ENCODE peak calls at places on chromosome 6, in nine cellular contexts. I is GM12865, U is GM13977, W is prostate gland, G is mesothelial cell of epicardium, C is dorsolateral prefrontal cortex, X is psoas muscle, R is BJ, O is ovary. Y is an unnamed sample.

GRCh38 chr6:91376686-91377085 is 789.8 kb upstream of the MAP3K7 start:
- DNase-seq in I (no peak), U (no peak), W (no peak), G (no peak), C (no peak), X (no peak), R (no peak), O (no peak), Y (no peak)

GRCh38 chr6:113050010-113050893 is 703.1 kb downstream of the RFPL4B start:
- DNase-seq in I (no peak), U (no peak), W (no peak), G (no peak), C (no peak), X (no peak), R (no peak), O (no peak), Y (no peak)

GRCh38 chr6:351011-351866 is 40.3 kb upstream of the IRF4 start:
- DNase-seq in I (no peak), U (no peak), W (no peak), G (no peak), C (peak; percentile 36), X (no peak), R (no peak), O (peak; percentile 62), Y (no peak)

GRCh38 chr6:156933201-156934053 is 156.2 kb downstream of the ARID1B start:
- DNase-seq in I (no peak), U (no peak), W (peak; percentile 65), G (no peak), C (no peak), X (no peak), R (no peak), O (no peak), Y (no peak)

GRCh38 chr6:5531853-5532375 is 270.6 kb downstream of the FARS2 start:
- DNase-seq in I (no peak), U (no peak), W (no peak), G (no peak), C (no peak), X (no peak), R (no peak), O (no peak), Y (no peak)

GRCh38 chr6:35955071-35955470 is 34.2 kb upstream of the SRPK1 start:
- DNase-seq in I (no peak), U (no peak), W (no peak), G (no peak), C (no peak), X (no peak), R (no peak), O (no peak), Y (no peak)

GRCh38 chr6:116008470-116009229 is 52.0 kb downstream of the FRK start:
- DNase-seq in I (peak; percentile 72), U (no peak), W (no peak), G (no peak), C (no peak), X (no peak), R (peak; percentile 19), O (no peak), Y (no peak)

GRCh38 chr6:125255201-125255600 is 46.6 kb downstream of the HDDC2 start:
- DNase-seq in I (no peak), U (no peak), W (no peak), G (no peak), C (no peak), X (no peak), R (no peak), O (no peak), Y (no peak)

GRCh38 chr6:47298475-47298874 is 11.2 kb downstream of the TNFRSF21 start:
- DNase-seq in I (no peak), U (no peak), W (no peak), G (no peak), C (no peak), X (no peak), R (no peak), O (no peak), Y (no peak)

GRCh38 chr6:136672144-136672543 is 120.1 kb downstream of the MAP3K5 start:
- DNase-seq in I (no peak), U (no peak), W (no peak), G (no peak), C (no peak), X (no peak), R (no peak), O (no peak), Y (no peak)

GRCh38 chr6:9540534-9541126 is 874.2 kb downstream of the TFAP2A start:
- DNase-seq in I (peak; percentile 58), U (peak; percentile 41), W (peak; percentile 20), G (no peak), C (no peak), X (no peak), R (no peak), O (no peak), Y (peak; percentile 19)

GRCh38 chr6:18477301-18477941 is 90.3 kb downstream of the RNF144B start:
- DNase-seq in I (peak; percentile 2), U (no peak), W (no peak), G (no peak), C (no peak), X (no peak), R (peak; percentile 19), O (no peak), Y (no peak)

GRCh38 chr6:122789078-122789861 is at the start of gene SMPDL3A:
- DNase-seq in I (peak; percentile 28), U (peak; percentile 55), W (peak; percentile 64), G (peak; percentile 30), C (peak; percentile 86), X (peak; percentile 78), R (peak; percentile 40), O (peak; percentile 86), Y (peak; percentile 58)

GRCh38 chr6:128731249-128732165 is 151.4 kb upstream of the LAMA2 start:
- DNase-seq in I (peak; percentile 41), U (no peak), W (no peak), G (no peak), C (no peak), X (no peak), R (no peak), O (no peak), Y (peak; percentile 13)
- TF ChIP-seq CTCF in I (peak; percentile 51), U (peak; percentile 33), W (no peak), G (no peak), C (peak; percentile 71), X (peak; percentile 46), R (peak; percentile 66), O (no peak), Y (peak; percentile 37)

DNA sequence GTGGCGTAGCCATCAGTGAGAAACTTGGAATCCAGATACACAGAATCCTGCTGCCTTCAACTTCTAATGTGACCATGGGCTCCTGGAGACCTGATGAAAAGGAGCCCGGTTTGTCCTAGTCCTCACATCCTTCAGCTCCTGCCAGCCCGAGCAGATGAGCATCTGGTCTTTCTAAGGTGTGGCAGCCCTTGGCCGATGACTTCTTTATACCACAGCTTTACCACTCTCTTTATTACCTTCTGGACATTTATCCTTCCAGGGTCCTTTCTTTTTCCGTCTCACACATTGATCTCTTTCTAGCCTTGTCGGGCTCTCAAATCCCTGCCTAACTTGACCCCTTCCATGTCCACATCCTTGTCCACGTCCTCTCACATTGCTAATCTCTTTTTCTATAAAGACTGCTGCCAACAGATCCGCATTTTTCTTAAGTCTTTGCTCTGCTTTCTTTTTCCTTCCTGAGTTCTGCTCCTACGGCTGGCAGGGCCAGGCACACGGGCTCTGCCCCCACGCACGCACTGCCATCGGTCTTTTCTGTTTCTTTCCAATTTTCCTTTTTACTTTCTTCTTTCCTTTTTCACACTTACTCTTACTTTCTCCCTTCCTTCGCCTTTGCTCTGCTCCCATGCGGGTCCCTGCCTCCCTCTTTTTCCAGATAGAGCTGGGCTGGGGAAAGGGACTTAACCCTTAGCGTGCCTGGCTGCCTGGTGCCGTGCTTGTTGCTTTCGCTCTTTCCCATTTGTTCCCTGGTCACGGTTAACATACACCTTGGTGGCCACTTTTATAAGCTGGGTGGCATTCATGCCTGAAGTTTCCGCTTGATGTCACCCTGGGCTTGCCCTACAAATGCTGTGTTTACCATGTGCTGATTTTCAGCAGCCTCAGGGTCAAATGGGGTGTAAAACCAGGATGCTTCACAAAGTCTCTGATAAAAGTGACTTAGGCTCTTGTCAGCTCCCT is 9.4 kb upstream of the GMPR start:
- DNase-seq in I (no peak), U (no peak), W (no peak), G (no peak), C (no peak), X (no peak), R (no peak), O (peak; percentile 43), Y (no peak)
- TF ChIP-seq CTCF in I (peak; percentile 9), U (peak; percentile 15), W (peak; percentile 21), G (no peak), C (no peak), X (peak; percentile 28), R (no peak), O (no peak), Y (no peak)

GRCh38 chr6:16276991-16277981 is 38.9 kb downstream of the GMPR start:
- DNase-seq in I (peak; percentile 57), U (no peak), W (peak; percentile 65), G (no peak), C (no peak), X (peak; percentile 84), R (peak; percentile 69), O (peak; percentile 75), Y (peak; percentile 50)
- TF ChIP-seq CTCF in I (peak; percentile 39), U (no peak), W (peak; percentile 15), G (no peak), C (no peak), X (peak; percentile 43), R (peak; percentile 77), O (no peak), Y (peak; percentile 17)

GRCh38 chr6:3205913-3206312 is 21.5 kb downstream of the TUBB2B start:
- DNase-seq in I (peak; percentile 46), U (no peak), W (no peak), G (no peak), C (no peak), X (no peak), R (peak; percentile 85), O (no peak), Y (no peak)

GRCh38 chr6:3208096-3208774 is 19.2 kb downstream of the TUBB2B start:
- DNase-seq in I (no peak), U (no peak), W (no peak), G (no peak), C (no peak), X (peak; percentile 55), R (peak; percentile 94), O (no peak), Y (no peak)

GRCh38 chr6:3208775-3209113 is 18.7 kb downstream of the TUBB2B start:
- DNase-seq in I (no peak), U (no peak), W (no peak), G (no peak), C (no peak), X (no peak), R (no peak), O (no peak), Y (no peak)

GRCh38 chr6:3204921-3205320 is 22.5 kb downstream of the TUBB2B start:
- DNase-seq in I (no peak), U (no peak), W (no peak), G (no peak), C (no peak), X (no peak), R (no peak), O (no peak), Y (no peak)

DNA sequence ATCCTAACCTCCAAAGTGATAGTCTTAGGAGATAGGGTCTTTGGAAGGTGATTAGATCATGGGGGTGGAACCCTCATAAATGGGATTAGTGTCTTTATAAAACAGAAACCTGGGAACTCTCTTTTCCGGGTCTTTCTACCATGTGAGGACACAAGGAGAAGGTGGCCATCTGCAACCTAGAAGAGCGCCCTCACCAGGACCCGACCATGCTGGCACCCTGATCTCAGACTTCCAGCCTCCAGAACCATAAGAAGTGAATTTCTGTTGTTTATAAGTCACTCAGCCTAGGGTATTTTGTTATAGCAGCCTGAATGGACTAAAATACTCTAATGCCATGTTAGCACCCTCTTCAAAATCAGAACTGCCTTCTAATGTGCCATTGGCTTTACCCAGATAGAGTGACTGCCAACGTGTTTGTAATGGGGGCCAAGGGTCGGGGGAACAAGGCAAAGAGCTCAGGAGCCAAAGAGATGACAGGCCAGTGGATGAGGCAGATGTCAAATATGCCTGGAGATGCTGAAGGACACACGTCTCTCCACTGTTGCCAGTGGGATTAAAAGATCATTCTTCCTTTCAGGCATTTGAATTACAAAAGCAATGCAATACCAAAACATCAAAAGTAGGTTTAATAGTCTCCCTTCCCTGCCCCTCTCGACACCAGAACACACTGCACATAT is 21.0 kb downstream of the TUBB2B start:
- DNase-seq in I (no peak), U (no peak), W (no peak), G (no peak), C (no peak), X (no peak), R (no peak), O (no peak), Y (no peak)
- TF ChIP-seq CTCF in I (no peak), U (no peak), W (no peak), G (no peak), C (no peak), X (no peak), R (no peak), O (no peak), Y (no peak)